ENCODE peak calls at places on chromosomes 4 and X, in five cellular contexts. D is effector memory CD4-positive, alpha-beta T cell; B is lower leg skin; U is stomach; V is heart left ventricle. Z is an unnamed sample.

GRCh38 chr4:112277705-112278448 is 7.8 kb downstream of the TIFA start:
- DNase-seq in B (no peak), U (no peak), V (no peak), D (no peak), Z (no peak)

GRCh38 chr4:53497446-53498069 is 93.7 kb downstream of the LNX1 start:
- DNase-seq in U (no peak), D (no peak), V (no peak), B (peak), Z (peak)

GRCh38 chrX:14529288-14529989 is at the start of gene GLRA2:
- DNase-seq in U (no peak), B (no peak), D (no peak), V (no peak), Z (no peak)

GRCh38 chr4:151117371-151117962 is 18.0 kb downstream of the RPS3A start:
- DNase-seq in B (peak), V (no peak), U (peak), D (no peak), Z (peak)

GRCh38 chr4:75514949-75515612 is 808 bp downstream of the THAP6 start:
- DNase-seq in V (no peak), U (no peak), B (no peak), D (no peak), Z (no peak)

GRCh38 chr4:139728146-139728545 is 62.5 kb downstream of the MGST2 start:
- DNase-seq in D (no peak), V (no peak), U (no peak), B (no peak), Z (no peak)

GRCh38 chr4:14018191-14018853 is 390.8 kb upstream of the BOD1L1 start:
- DNase-seq in D (no peak), V (no peak), B (no peak), U (no peak), Z (no peak)

GRCh38 chr4:173367946-173368345 is 2.8 kb upstream of the SAP30 start:
- DNase-seq in V (no peak), D (no peak), U (no peak), B (no peak), Z (no peak)

GRCh38 chrX:43493751-43494150 is 162.3 kb upstream of the MAOA start:
- DNase-seq in B (no peak), V (no peak), U (no peak), D (no peak), Z (no peak)

GRCh38 chrX:80174925-80175574 is 160.5 kb downstream of the TBX22 start:
- DNase-seq in B (peak), D (no peak), V (peak), U (peak), Z (peak)

GRCh38 chr4:156291317-156291716 is 337.7 kb upstream of the CTSO start:
- DNase-seq in V (no peak), D (no peak), U (no peak), B (no peak), Z (no peak)

DNA sequence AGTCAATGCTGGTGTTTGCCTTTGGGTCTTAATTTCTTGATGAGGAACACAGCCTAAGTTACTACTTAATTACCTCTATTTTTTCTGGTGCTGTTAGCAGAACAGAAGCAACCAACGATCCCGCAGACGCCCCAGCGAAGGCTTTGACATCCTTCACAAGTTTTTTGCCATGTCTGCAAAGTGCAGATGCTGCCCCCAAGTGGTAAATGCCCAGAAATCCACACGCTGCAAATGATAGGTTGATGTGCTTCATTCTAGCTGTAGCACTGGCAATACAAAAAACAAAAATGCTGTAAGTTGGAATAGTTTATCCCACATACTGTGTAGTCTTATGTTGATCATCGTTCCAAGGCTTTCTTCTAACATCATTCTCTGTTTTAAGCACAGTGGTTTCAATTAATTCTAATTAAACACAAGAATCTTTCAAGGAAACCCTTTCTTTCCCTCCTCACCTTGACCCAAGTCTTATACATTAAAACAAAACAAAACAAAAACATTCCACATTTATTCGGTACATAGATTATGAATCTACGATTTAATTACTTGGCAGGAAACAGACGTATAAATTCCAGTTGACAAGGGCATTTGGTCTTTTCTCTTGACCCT is 1.2 kb downstream of the PNPLA4 start:
- DNase-seq in B (peak), U (peak), D (peak), V (no peak), Z (peak)
- H3K4me3 ChIP-seq in B (no peak), U (no peak), D (no peak), V (no peak), Z (no peak)

DNA sequence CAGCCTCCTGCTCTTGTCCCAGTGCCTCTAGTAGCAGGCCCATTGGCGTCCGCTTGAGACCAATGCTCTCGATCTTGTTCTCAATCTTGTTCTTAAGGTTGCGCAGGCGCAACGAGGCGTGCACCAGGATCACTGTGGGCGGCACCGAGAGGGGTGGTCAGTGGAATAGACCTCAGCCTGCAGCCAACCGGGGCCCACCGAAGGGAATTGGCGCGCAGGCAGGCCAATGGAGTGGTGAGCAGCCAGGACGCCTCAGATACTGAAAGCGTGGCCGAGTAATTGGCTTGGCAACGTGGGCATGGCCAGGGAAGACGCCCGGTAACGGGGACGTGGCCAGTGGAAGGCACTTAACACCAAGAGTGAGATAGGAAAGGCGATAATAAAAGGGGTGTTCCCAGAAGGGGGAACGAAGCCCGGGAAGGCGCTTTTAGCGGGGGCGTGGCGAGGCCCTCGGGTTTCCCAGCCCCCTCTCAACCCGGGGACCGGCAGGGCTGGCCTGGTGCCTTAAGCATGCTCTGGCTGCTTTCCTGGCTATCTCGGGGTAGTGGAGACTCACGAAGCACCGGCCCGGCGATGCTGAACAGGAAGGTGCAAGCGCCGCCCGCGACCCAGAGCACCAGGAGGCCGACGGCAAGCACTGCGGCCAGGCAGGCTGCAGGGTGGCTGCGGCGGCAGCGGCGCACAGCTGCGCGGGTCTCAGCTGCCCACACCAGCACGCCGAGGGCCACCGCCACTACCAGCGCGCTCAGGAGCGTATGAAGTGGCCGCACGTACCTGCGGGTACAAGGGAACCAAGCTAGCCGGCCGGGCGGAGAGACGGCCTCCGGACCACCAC is 1.7 kb downstream of the PRAF2 start:
- DNase-seq in U (peak), V (peak), B (no peak), D (no peak), Z (peak)
- H3K4me3 ChIP-seq in U (peak), V (peak), B (no peak), D (no peak), Z (peak)

DNA sequence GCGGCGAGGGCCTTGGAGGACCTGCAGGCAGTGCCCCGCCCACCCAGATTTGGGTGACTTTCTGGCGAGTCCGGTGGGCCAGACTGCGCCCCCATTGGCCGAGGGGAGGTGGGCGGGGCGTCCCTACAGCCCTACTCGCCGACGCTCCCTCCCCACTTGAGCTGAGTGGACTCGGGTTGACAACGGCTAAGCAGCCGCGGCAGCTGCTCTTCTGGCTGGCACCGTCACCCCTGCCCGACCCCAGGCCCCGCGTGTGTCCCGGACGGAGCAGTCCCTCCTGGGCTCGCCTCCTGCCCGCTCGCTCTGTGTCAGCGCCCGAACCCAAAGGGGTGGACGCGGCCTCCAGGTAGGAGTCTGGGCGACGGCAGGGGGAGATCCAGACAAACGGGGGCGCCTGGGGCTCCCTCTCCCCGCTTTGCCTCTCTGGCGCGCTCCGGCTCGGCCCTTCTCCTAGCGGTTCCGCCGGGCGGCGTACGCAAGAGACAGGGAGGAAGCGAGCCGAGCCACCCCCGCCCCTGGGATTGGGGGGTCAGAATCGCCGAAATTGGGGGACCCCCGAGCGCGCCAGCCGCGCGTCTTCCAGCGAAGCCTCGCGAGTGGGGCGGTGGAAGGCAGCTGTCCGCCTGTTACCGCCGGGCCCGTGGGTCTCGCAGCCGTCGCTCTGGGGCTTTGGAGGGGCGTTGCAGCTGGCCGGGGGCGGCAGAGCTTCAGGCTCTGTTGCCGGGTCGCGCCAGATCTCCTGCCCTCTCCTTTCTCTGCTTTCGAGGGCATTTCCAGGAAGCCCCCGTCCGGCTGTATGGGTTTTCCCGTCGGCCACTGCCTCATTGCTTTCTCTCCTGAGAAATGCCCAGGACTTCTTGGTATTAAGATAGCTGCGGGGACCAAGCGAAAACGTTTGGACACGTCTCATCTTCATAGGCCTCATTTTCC is 46.3 kb downstream of the STARD8 start:
- DNase-seq in B (peak), V (peak), U (peak), D (no peak), Z (peak)
- H3K4me3 ChIP-seq in B (peak), V (peak), U (peak), D (peak), Z (peak)

GRCh38 chr4:85510632-85510984 is 35.7 kb downstream of the ARHGAP24 start:
- DNase-seq in V (no peak), B (no peak), D (no peak), U (no peak), Z (no peak)

GRCh38 chr4:85512446-85513205 is 37.7 kb downstream of the ARHGAP24 start:
- DNase-seq in U (no peak), V (no peak), D (no peak), B (no peak), Z (no peak)

GRCh38 chr4:85514783-85515182 is 39.8 kb downstream of the ARHGAP24 start:
- DNase-seq in B (no peak), D (no peak), V (no peak), U (no peak), Z (no peak)

GRCh38 chr4:85515701-85516100 is 40.8 kb downstream of the ARHGAP24 start:
- DNase-seq in V (no peak), U (no peak), D (no peak), B (no peak), Z (no peak)

GRCh38 chr4:85514117-85514516 is 39.2 kb downstream of the ARHGAP24 start:
- DNase-seq in U (no peak), V (no peak), B (no peak), D (no peak), Z (no peak)
- H3K4me3 ChIP-seq in U (no peak), V (peak), B (no peak), D (no peak), Z (no peak)

Z was measured in tibial artery.